ENCODE peak calls at places on chromosomes 7 and 10, in seven cellular contexts. Q is body of pancreas, F is upper lobe of left lung, H is ovary, E is thyroid gland, J is gastrocnemius medialis, I is heart left ventricle. B is an unnamed sample. For H3K4me1 and H3K27me3, the result is how much of the 10 kb centered on the place peaks cover.

GRCh38 chr7:30652132-30652531 is 30.1 kb downstream of the CRHR2 start:
- DNase-seq in F (no peak), E (no peak), J (no peak), Q (no peak), H (no peak), I (no peak), B (no peak)

GRCh38 chr10:86659161-86659691 is 4.9 kb downstream of the OPN4 start:
- DNase-seq in H (peak), I (peak), Q (peak), E (no peak), J (peak), F (peak), B (no peak)

GRCh38 chr7:105277341-105277740 is 111.4 kb downstream of the SRPK2 start:
- DNase-seq in J (no peak), I (no peak), E (no peak), Q (peak), H (no peak), F (no peak), B (no peak)

GRCh38 chr10:5611899-5612680 is 54.3 kb downstream of the ASB13 start:
- DNase-seq in F (no peak), I (no peak), H (no peak), E (no peak), Q (no peak), J (peak), B (no peak)

GRCh38 chr10:17735166-17735941 is 16.6 kb upstream of the TMEM236 start:
- DNase-seq in E (no peak), I (peak), Q (peak), J (peak), H (no peak), F (no peak), B (no peak)

GRCh38 chr10:103855852-103856496 is 598 bp upstream of the SH3PXD2A start:
- DNase-seq in I (no peak), E (no peak), J (no peak), F (no peak), Q (no peak), H (no peak), B (no peak)

GRCh38 chr7:34672430-34672829 is 14.4 kb downstream of the NPSR1 start:
- DNase-seq in E (no peak), I (no peak), Q (no peak), F (no peak), H (no peak), J (no peak), B (no peak)

GRCh38 chr7:156927571-156928405 is 21.7 kb upstream of the NOM1 start:
- DNase-seq in J (no peak), H (no peak), Q (no peak), I (peak), E (no peak), F (no peak), B (no peak)

GRCh38 chr7:74290590-74290950 is 1.4 kb downstream of the CLIP2 start:
- DNase-seq in Q (no peak), E (no peak), I (no peak), J (no peak), H (no peak), F (no peak), B (no peak)

GRCh38 chr10:90136731-90137316 is 435.4 kb downstream of the KIF20B start:
- DNase-seq in E (no peak), I (no peak), F (no peak), H (no peak), Q (no peak), J (no peak), B (no peak)

GRCh38 chr7:50304158-50304910 is at the start of gene IKZF1:
- DNase-seq in Q (peak), I (peak), E (peak), J (peak), H (no peak), F (peak), B (no peak)

GRCh38 chr10:116403740-116404250 is 23.9 kb upstream of the PNLIPRP3 start:
- DNase-seq in F (no peak), E (no peak), H (no peak), I (no peak), J (no peak), Q (no peak), B (no peak)

GRCh38 chr10:131003455-131003854 is 308.1 kb downstream of the TCERG1L start:
- DNase-seq in E (no peak), F (no peak), H (no peak), I (no peak), J (no peak), Q (no peak), B (no peak)

GRCh38 chr10:110893559-110894179 is 21.9 kb downstream of the PDCD4 start:
- DNase-seq in Q (no peak), H (no peak), E (no peak), I (no peak), F (no peak), J (no peak), B (no peak)

GRCh38 chr10:74082319-74082718 is 68.3 kb downstream of the AP3M1 start:
- DNase-seq in I (no peak), J (no peak), E (no peak), F (no peak), Q (no peak), H (no peak), B (no peak)

GRCh38 chr10:97067716-97068391 is 117.9 kb downstream of the SLIT1 start:
- DNase-seq in I (no peak), F (peak), E (no peak), Q (no peak), H (no peak), J (no peak), B (no peak)

GRCh38 chr10:42941245-42941644 is 135.6 kb upstream of the RET start:
- DNase-seq in Q (no peak), H (no peak), F (no peak), E (no peak), J (no peak), I (no peak), B (no peak)

GRCh38 chr10:34104829-34105572 is 710.1 kb downstream of the PARD3 start:
- DNase-seq in H (no peak), E (no peak), F (no peak), J (no peak), Q (no peak), I (no peak), B (no peak)

GRCh38 chr7:87100326-87100725 is 40.9 kb upstream of the ELAPOR2 start:
- DNase-seq in E (no peak), Q (no peak), I (no peak), H (no peak), J (no peak), F (no peak), B (no peak)

GRCh38 chr10:49112851-49113250 is 2.5 kb downstream of the VSTM4 start:
- DNase-seq in H (no peak), Q (no peak), F (no peak), E (no peak), J (no peak), I (no peak), B (no peak)

GRCh38 chr10:88983939-88984338 is 6.7 kb upstream of the FAS start:
- DNase-seq in F (no peak), I (no peak), Q (no peak), H (no peak), J (no peak), E (no peak), B (no peak)

GRCh38 chr7:35038340-35038738 is 1.1 kb upstream of the DPY19L1 start:
- DNase-seq in F (no peak), Q (no peak), H (no peak), J (no peak), I (no peak), E (no peak), B (no peak)

GRCh38 chr10:119006451-119007210 is 22.9 kb upstream of the NANOS1 start:
- DNase-seq in Q (peak), H (no peak), E (peak), F (no peak), J (peak), I (no peak), B (peak)

GRCh38 chr7:2030475-2031456 is 202.0 kb downstream of the MAD1L1 start:
- DNase-seq in H (no peak), Q (peak), J (no peak), F (no peak), E (no peak), I (no peak), B (no peak)

GRCh38 chr10:71233491-71233892 is 21.1 kb downstream of the UNC5B start:
- DNase-seq in H (no peak), J (no peak), I (no peak), Q (no peak), F (no peak), E (no peak), B (no peak)

GRCh38 chr7:148218603-148219002 is 372.0 kb upstream of the C7orf33 start:
- DNase-seq in H (no peak), E (no peak), J (no peak), F (no peak), Q (no peak), I (no peak), B (no peak)

GRCh38 chr7:131538791-131539179 is 17.6 kb downstream of the PODXL start:
- DNase-seq in E (no peak), Q (peak), J (peak), F (no peak), H (no peak), I (peak), B (no peak)

GRCh38 chr7:69105981-69106380 is 492.3 kb upstream of the AUTS2 start:
- DNase-seq in E (no peak), H (no peak), Q (no peak), F (no peak), I (no peak), J (no peak), B (no peak)

GRCh38 chr10:4280481-4281206 is 495.6 kb upstream of the KLF6 start:
- DNase-seq in E (no peak), J (no peak), H (no peak), F (no peak), I (no peak), Q (peak), B (no peak)

GRCh38 chr10:131257027-131257426 is 54.5 kb downstream of the TCERG1L start:
- DNase-seq in F (no peak), H (no peak), I (no peak), E (no peak), Q (no peak), J (no peak), B (no peak)

DNA sequence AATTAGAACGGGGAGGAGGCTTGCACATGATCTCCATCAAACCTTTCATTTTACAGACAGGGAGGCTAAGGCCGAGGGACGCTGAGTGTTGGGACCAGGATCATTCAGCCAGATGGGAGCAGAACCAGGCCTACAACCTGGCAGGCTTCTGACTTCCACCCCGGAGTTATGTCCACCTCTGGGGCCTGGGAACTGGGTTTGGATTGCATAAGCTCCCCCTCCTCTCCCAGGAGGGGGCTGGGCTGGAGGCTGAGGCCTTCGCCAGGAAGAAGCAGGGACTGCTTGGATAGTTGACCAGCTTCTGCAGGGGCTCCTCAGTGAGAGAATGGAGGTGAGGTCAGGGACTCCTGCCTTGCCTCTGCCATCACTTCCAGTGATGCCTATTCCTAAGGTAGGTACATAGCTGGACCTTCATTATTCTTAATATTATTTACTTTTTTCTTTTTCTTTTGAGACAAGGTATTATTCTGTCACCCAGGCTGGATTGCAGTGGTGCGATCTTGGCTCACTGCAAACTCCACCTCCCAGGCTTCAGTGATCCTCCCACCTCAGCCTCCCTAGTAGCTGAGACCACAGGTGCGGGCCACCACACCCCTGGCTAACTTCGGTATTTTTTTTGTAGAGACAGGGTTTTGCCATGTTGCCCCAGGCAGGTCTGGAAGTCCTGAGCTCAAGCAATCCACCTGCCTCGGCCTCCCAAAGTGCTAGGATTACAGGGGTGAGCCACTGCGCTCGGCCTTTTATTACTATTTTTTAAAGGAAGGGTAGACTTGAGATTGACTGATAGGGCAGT is 1.3 kb downstream of the SNX10 start:
- DNase-seq in J (no peak), I (no peak), E (no peak), Q (peak), H (no peak), F (no peak), B (no peak)
- H3K4me1 ChIP-seq in J (under half), I (under half), E (under half), Q (under half), H (under half), F (under half), B (under half)

GRCh38 chr7:130383187-130383980 is 3.1 kb downstream of the CPA1 start:
- DNase-seq in F (no peak), E (no peak), Q (peak), H (no peak), J (no peak), I (no peak), B (no peak)
- H3K27me3 ChIP-seq in F (under half), E (under half), Q (under half), H (under half), J (under half), I (under half), B (under half)

GRCh38 chr7:604038-604883 is 84.6 kb upstream of the PDGFA start:
- DNase-seq in F (peak), J (peak), E (peak), H (no peak), Q (peak), I (peak), B (peak)
- TF ChIP-seq POLR2A in F (no peak), J (peak), E (peak), H (peak), Q (peak), I (no peak), B (peak)

GRCh38 chr10:80462986-80463741 is 9.1 kb downstream of the TSPAN14 start:
- DNase-seq in I (no peak), E (no peak), H (no peak), J (no peak), F (no peak), Q (no peak), B (no peak)
- H3K4me1 ChIP-seq in I (half or more), E (half or more), H (half or more), J (half or more), F (half or more), Q (half or more), B (half or more)

DNA sequence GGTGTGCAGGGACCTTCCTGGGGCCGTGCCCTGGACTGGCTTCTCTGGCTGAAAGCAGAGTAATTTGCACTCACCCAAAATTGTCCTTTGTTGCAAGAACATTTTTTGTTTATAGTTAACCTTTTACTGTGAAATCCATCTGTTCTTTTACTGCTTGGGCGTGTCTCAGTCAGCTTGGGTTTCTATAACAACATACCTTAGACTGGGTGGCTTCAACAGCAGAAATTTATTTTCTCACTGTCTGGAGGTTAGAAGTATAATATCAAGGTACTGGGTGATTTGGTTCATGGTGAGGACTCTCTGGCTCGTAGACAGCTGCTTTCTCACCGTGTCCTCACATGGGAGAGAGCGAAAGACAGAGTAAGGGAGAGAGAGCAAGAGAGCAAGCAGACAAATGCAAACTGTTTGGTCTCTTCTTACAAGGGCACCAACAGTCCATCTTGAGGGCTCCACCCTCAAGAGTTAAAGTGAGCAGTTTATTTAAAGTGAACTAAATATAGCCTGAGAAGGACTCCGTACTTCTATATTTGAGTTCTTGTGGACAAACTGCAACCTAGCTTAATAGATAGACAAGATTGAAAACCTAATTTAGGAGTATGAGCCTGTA is 131.0 kb upstream of the NPY start:
- DNase-seq in E (no peak), J (no peak), I (no peak), Q (no peak), F (no peak), H (no peak), B (no peak)
- H3K27me3 ChIP-seq in E (under half), J (under half), I (under half), Q (under half), F (under half), H (under half), B (under half)

B was measured in tibial nerve.